ENCODE peak calls at places on chromosomes 7 and 10, in five cellular contexts. A is left ventricle myocardium superior, B is sigmoid colon, G is NCI-H146, V is MCF 10A. X is an unnamed sample.

GRCh38 chr7:108003591-108003935 is 602 bp upstream of the LAMB1 start:
- DNase-seq in A (no peak), B (no peak), G (no peak), V (no peak), X (no peak)

GRCh38 chr10:127926455-127926854 is 19.6 kb downstream of the PTPRE start:
- DNase-seq in A (no peak), B (peak), G (no peak), V (no peak), X (no peak)

GRCh38 chr7:139561-140243 is 52.7 kb upstream of the FAM20C start:
- DNase-seq in A (no peak), B (no peak), G (no peak), V (no peak), X (no peak)

GRCh38 chr7:107230334-107230733 is 61.5 kb downstream of the HBP1 start:
- DNase-seq in A (no peak), B (no peak), G (no peak), V (no peak), X (no peak)

GRCh38 chr10:104322416-104322782 is 15.9 kb downstream of the ITPRIP start:
- DNase-seq in A (peak), B (peak), G (peak), V (peak), X (no peak)

GRCh38 chr10:72126184-72126871 is 38.0 kb upstream of the SPOCK2 start:
- DNase-seq in A (no peak), B (no peak), G (peak), V (peak), X (no peak)

GRCh38 chr7:64999165-65000004 is 7.1 kb downstream of the ERV3-1 start:
- DNase-seq in A (no peak), B (no peak), G (no peak), V (peak), X (no peak)

GRCh38 chr7:44867073-44867990 is 18.0 kb downstream of the PURB start:
- DNase-seq in A (no peak), B (peak), G (no peak), V (peak), X (peak)

GRCh38 chr7:20601121-20601520 is 14.3 kb upstream of the ABCB5 start:
- DNase-seq in A (no peak), B (no peak), G (no peak), V (no peak), X (no peak)

GRCh38 chr10:131961777-131962450 is 19.8 kb downstream of the BNIP3 start:
- DNase-seq in A (no peak), B (peak), G (no peak), V (no peak), X (no peak)

X was measured in GM04503.